ENCODE peak calls at places on chromosome 3, in four cellular contexts. N is mesendoderm, V is IMR-90, T is H9. S is an unnamed sample.

GRCh38 chr3:177357352-177358084 is 160.2 kb upstream of the TBL1XR1 start:
- DNase-seq in V (peak; percentile 89), T (no peak), N (peak; percentile 88), S (no peak)

GRCh38 chr3:61701019-61701418 is 139.6 kb downstream of the PTPRG start:
- DNase-seq in T (no peak), N (peak; percentile 80), V (no peak), S (no peak)

GRCh38 chr3:31743690-31744089 is 211.0 kb downstream of the STT3B start:
- DNase-seq in V (peak; percentile 25), T (no peak), N (no peak), S (no peak)

GRCh38 chr3:58388550-58389061 is 45.0 kb downstream of the PDHB start:
- DNase-seq in T (no peak), V (peak; percentile 81), N (peak; percentile 51), S (no peak)

GRCh38 chr3:113013593-113013992 is 22.8 kb downstream of the GTPBP8 start:
- DNase-seq in N (no peak), T (no peak), V (no peak), S (no peak)

GRCh38 chr3:65245133-65246076 is 557.6 kb upstream of the ADAMTS9 start:
- DNase-seq in N (peak; percentile 55), V (peak; percentile 1), T (no peak), S (no peak)

GRCh38 chr3:26236991-26237682 is 385.4 kb upstream of the LRRC3B start:
- DNase-seq in V (no peak), N (no peak), T (no peak), S (no peak)

GRCh38 chr3:101011086-101011485 is 17.9 kb upstream of the ABI3BP start:
- DNase-seq in N (no peak), T (no peak), V (peak; percentile 13), S (no peak)

GRCh38 chr3:129558076-129558771 is 15.2 kb downstream of the H1-8 start:
- DNase-seq in V (peak; percentile 19), N (no peak), T (no peak), S (no peak)
- H2BK15ac ChIP-seq in V (peak overlapping the region; percentile 61), N (no peak overlapping the region), T (no peak overlapping the region), S (no peak overlapping the region)

DNA sequence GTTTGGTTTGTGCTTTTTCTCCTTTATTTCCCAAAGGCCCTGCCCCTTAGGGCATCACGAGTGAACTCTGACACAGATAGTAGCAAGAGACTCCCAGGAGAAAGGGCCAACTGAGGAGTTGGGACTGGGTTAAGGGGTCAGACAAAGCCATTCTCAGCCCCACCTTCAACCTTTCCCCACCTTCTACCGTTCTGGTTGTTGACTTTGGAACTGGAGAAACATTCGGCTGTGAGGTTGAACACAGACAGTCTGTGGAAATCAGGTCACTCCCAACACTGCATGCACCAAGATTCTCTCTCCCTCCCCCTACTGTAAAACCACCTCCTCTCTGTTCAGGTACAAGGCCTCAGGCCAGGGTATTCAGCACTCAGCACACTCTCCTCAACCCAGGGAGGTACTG is 3.9 kb upstream of the BDH1 start:
- DNase-seq in V (no peak), N (no peak), T (no peak), S (no peak)
- H3K27me3 ChIP-seq in V (peaks cover 29% of the 10 kb centered on the region), N (no peaks in the 10 kb centered on the region), T (no peaks in the 10 kb centered on the region), S (peaks cover 41% of the 10 kb centered on the region)

DNA sequence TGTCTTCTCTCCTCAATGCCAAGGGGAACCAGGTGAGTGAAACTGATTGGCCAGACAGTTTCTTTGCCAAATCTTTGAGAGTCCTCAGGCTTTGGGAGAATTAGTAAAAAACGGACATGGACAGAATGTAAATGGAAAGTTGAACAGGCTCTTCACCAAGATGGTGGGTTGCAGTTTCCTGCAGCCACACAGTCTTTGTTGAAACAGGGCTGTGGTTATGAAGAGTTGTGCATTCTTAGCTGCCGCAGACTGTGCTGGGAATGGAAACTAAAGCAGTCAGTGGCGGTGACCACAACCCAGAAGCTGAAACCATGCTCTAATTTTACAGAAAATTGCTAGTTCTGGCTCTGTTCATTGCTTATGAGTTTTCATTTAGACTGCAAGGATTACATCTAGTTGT is 42.1 kb upstream of the TASOR start:
- DNase-seq in T (no peak), N (no peak), V (no peak), S (no peak)
- H3K4me2 ChIP-seq in T (no peak overlapping the region), N (no peak overlapping the region), V (no peak overlapping the region), S (no peak overlapping the region)

GRCh38 chr3:123317716-123318115 is 116.0 kb downstream of the SEC22A start:
- DNase-seq in T (no peak), V (no peak), N (no peak), S (no peak)
- H2BK15ac ChIP-seq in T (no peak overlapping the region), V (no peak overlapping the region), N (no peak overlapping the region), S (no peak overlapping the region)

DNA sequence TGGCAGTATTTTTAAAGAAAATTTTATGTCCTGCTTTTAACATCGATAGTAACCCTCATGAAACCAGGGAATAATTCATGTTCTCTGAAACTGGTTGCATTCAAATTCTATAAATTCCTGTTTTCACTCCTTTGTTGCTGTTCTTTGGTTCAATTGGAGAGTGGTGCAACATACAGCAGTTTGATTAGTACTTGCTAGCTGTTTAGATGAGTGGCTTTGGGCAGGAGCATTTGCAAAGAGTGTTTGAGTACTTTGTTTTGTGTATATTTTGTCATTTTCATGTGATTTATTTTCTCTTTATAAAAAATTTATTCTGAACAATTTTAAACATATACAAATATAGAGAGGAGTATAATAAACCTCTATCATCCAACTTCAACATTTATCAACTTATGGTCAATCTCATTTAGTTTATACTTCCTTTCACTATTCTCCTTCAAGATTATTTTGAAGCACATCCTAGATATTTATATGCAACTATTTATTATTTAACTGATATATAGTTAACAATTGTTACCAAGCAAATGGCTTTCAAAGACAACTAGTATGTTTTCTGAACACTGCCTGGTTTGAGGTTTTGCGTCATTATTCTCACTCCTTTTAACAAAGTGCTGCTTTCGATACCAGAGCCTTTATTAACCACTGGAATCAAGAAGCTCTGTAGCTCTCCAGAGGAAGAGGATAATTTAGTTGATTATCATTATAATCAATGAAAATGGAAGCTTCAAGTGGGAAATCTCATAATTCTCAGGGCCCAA is 19.4 kb downstream of the ZIC1 start:
- DNase-seq in V (no peak), N (no peak), T (no peak), S (no peak)
- H3K27me3 ChIP-seq in V (peaks cover 18% of the 10 kb centered on the region), N (peaks cover 13% of the 10 kb centered on the region), T (peaks cover 16% of the 10 kb centered on the region), S (peaks cover 16% of the 10 kb centered on the region)

GRCh38 chr3:185766645-185767323 is 58.1 kb downstream of the IGF2BP2 start:
- DNase-seq in T (no peak), N (no peak), V (peak; percentile 30), S (no peak)

GRCh38 chr3:185760550-185760949 is 64.3 kb downstream of the IGF2BP2 start:
- DNase-seq in T (no peak), N (no peak), V (no peak), S (no peak)

GRCh38 chr3:185767324-185767688 is 57.5 kb downstream of the IGF2BP2 start:
- DNase-seq in N (no peak), V (no peak), T (no peak), S (no peak)

GRCh38 chr3:185763347-185764010 is 61.4 kb downstream of the IGF2BP2 start:
- DNase-seq in N (no peak), V (peak; percentile 29), T (no peak), S (no peak)

DNA sequence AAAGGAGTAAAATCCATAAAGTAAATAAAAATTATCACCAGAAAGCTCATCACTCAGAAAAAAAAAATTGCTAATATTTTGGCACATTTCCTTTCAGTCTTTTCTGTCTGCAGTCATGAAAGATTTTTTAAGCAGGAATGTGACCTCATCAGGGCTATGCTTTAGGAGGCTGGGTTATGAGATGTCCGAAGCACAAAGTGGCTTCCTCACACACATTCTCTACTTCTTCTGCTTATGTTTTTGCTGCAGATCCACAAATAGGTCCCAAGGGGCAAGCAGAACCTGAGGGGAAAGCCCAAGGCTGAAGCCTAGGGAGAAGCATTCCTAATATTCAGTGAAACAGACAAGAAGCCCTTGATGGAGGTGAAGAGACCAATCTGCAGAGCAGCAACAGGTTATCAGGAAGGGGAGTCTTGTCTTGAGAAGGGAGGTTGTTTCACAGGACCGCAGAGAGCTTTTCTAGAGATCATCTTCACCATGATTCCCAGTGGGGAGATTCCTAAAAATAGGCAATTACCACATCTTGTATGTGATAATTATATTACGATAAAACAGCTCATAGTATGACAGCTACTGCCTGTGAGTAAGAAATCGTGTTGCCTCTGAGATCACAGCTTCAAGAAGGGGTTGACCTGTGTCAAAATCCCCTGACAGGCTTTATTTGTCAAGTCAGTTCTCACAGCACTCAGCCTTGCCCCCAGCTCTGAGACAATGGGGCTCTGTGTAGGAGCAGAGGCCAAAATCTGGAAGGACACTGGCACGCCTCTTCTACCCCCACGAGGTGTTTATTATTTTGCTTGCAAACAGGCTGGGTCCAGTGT is 60.5 kb downstream of the IGF2BP2 start:
- DNase-seq in V (peak; percentile 54), N (no peak), T (no peak), S (peak; percentile 32)
- H3K4me2 ChIP-seq in V (peak overlapping the region; percentile 69), N (no peak overlapping the region), T (no peak overlapping the region), S (no peak overlapping the region)

GRCh38 chr3:137642305-137642704 is 121.8 kb upstream of the SOX14 start:
- DNase-seq in T (no peak), V (no peak), N (peak; percentile 85), S (no peak)

GRCh38 chr3:137642831-137643230 is 121.3 kb upstream of the SOX14 start:
- DNase-seq in N (peak; percentile 91), T (no peak), V (no peak), S (no peak)

GRCh38 chr3:137641879-137642278 is 122.2 kb upstream of the SOX14 start:
- DNase-seq in T (no peak), N (peak; percentile 81), V (no peak), S (no peak)

DNA sequence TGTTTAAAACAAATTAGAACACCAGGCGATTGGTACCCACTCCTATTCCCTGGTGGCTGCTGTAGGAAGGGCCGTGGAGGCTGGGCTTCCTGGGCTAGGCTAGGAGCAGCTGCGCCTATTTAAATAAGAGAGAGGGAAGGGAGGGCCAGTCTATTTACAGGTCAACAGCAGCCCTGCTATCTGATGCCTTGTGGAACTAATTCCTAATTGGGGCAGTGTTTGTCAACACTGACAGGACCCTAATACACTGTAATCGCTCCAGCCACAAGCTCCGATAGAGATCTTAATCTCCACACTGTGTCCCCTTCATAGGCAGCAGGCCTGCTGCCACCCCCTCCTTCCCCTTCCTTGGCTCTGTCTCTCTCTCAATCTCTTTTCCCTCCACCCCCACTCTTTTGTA is 116.9 kb upstream of the SOX14 start:
- DNase-seq in T (peak; percentile 68), N (peak; percentile 81), V (no peak), S (no peak)
- H2BK15ac ChIP-seq in T (no peak overlapping the region), N (no peak overlapping the region), V (no peak overlapping the region), S (no peak overlapping the region)

GRCh38 chr3:32819086-32819450 is 1.3 kb downstream of the TRIM71 start:
- DNase-seq in V (no peak), T (no peak), N (no peak), S (no peak)
- H3K27me3 ChIP-seq in V (peaks cover 79% of the 10 kb centered on the region), T (no peaks in the 10 kb centered on the region), N (no peaks in the 10 kb centered on the region), S (no peaks in the 10 kb centered on the region)

GRCh38 chr3:172816968-172817367 is 66.4 kb downstream of the ECT2 start:
- DNase-seq in N (no peak), T (no peak), V (no peak), S (no peak)

GRCh38 chr3:172813462-172813861 is 62.9 kb downstream of the ECT2 start:
- DNase-seq in N (no peak), V (no peak), T (no peak), S (no peak)

GRCh38 chr3:172816281-172816680 is 65.8 kb downstream of the ECT2 start:
- DNase-seq in V (no peak), T (no peak), N (no peak), S (no peak)

GRCh38 chr3:172811099-172811498 is 60.6 kb downstream of the ECT2 start:
- DNase-seq in N (no peak), T (no peak), V (no peak), S (no peak)

DNA sequence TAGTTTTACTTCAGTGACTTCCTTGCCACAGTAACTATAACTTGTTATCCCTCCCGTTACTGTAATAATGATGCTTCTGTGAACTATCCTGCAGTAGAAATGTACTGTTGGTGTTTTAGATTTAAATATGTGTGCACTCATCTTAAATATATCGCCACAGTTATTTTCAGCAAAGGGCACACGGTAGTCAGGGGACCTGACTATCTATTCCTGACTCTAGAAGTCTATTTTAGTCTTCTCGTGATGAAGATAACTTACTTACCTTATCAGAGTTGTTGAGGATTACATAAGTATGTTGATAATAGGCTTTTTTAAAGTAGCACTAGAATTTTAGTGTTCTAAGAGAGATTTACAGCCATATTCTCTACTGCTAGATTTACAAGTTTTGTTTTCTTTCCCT is 65.3 kb downstream of the ECT2 start:
- DNase-seq in T (no peak), V (no peak), N (no peak), S (no peak)
- H3K4me2 ChIP-seq in T (no peak overlapping the region), V (no peak overlapping the region), N (no peak overlapping the region), S (no peak overlapping the region)